ENCODE peak calls at places on chromosomes 12 and 14, in nine cellular contexts. N, K, F, M, H, I, X, Y and S are unnamed samples.

GRCh38 chr12:47686645-47687240 is 19.1 kb downstream of the RPAP3 start:
- DNase-seq in N (peak), K (peak), F (peak), M (no peak), H (no peak), I (no peak), X (no peak), Y (peak), S (no peak)

GRCh38 chr14:52862652-52863338 is 71.4 kb upstream of the GNPNAT1 start:
- DNase-seq in N (peak), K (peak), F (no peak), M (no peak), H (no peak), I (no peak), X (no peak), Y (no peak), S (no peak)

GRCh38 chr12:72872488-72872887 is 600.3 kb downstream of the TRHDE start:
- DNase-seq in N (no peak), K (no peak), F (peak), M (no peak), H (no peak), I (no peak), X (no peak), Y (no peak), S (no peak)

GRCh38 chr12:49348781-49349180 is 2.1 kb downstream of the DNAJC22 start:
- DNase-seq in N (no peak), K (no peak), F (no peak), M (no peak), H (no peak), I (no peak), X (no peak), Y (no peak), S (no peak)

GRCh38 chr12:118981285-118982201 is at the start of gene SRRM4:
- DNase-seq in N (no peak), K (no peak), F (peak), M (no peak), H (peak), I (peak), X (peak), Y (peak), S (no peak)

GRCh38 chr14:96586056-96586455 is 83.9 kb downstream of the PAPOLA start:
- DNase-seq in N (no peak), K (no peak), F (no peak), M (no peak), H (no peak), I (no peak), X (no peak), Y (no peak), S (no peak)

GRCh38 chr12:122961551-122962329 is 4.5 kb downstream of the ABCB9 start:
- DNase-seq in N (no peak), K (no peak), F (peak), M (no peak), H (no peak), I (no peak), X (no peak), Y (peak), S (no peak)

GRCh38 chr12:71556881-71557280 is 106.8 kb downstream of the ZFC3H1 start:
- DNase-seq in N (peak), K (peak), F (no peak), M (no peak), H (no peak), I (no peak), X (no peak), Y (peak), S (no peak)

GRCh38 chr14:106694638-106695393 is 1168.4 kb downstream of the TMEM121 start:
- DNase-seq in N (no peak), K (no peak), F (no peak), M (peak), H (no peak), I (no peak), X (peak), Y (no peak), S (peak)

GRCh38 chr14:62002636-62003035 is 240.4 kb downstream of the SNAPC1 start:
- DNase-seq in N (no peak), K (no peak), F (no peak), M (no peak), H (no peak), I (no peak), X (no peak), Y (no peak), S (no peak)

GRCh38 chr12:127306604-127307215 is 960.3 kb upstream of the TMEM132C start:
- DNase-seq in N (no peak), K (peak), F (no peak), M (no peak), H (no peak), I (no peak), X (no peak), Y (no peak), S (no peak)

GRCh38 chr12:96171905-96172304 is 22.3 kb upstream of the ELK3 start:
- DNase-seq in N (no peak), K (no peak), F (no peak), M (no peak), H (no peak), I (no peak), X (no peak), Y (no peak), S (no peak)

GRCh38 chr14:63787995-63788946 is 60.4 kb upstream of the SGPP1 start:
- DNase-seq in N (no peak), K (no peak), F (no peak), M (no peak), H (no peak), I (no peak), X (no peak), Y (peak), S (no peak)

GRCh38 chr12:51293693-51294092 is 23.5 kb upstream of the SMAGP start:
- DNase-seq in N (no peak), K (no peak), F (no peak), M (no peak), H (no peak), I (no peak), X (no peak), Y (no peak), S (no peak)

GRCh38 chr12:12048266-12048665 is 22.5 kb upstream of the BCL2L14 start:
- DNase-seq in N (no peak), K (no peak), F (no peak), M (no peak), H (no peak), I (no peak), X (no peak), Y (no peak), S (no peak)

GRCh38 chr12:121494093-121494787 is 86.6 kb downstream of the KDM2B start:
- DNase-seq in N (no peak), K (peak), F (no peak), M (peak), H (no peak), I (no peak), X (no peak), Y (peak), S (peak)

GRCh38 chr14:103243764-103244737 is 90.0 kb upstream of the EIF5 start:
- DNase-seq in N (no peak), K (no peak), F (no peak), M (no peak), H (no peak), I (no peak), X (no peak), Y (no peak), S (no peak)

GRCh38 chr12:15963271-15963670 is 52.1 kb downstream of the DERA start:
- DNase-seq in N (no peak), K (no peak), F (no peak), M (no peak), H (no peak), I (no peak), X (no peak), Y (no peak), S (no peak)

GRCh38 chr12:93846936-93847516 is 169.9 kb downstream of the CRADD start:
- DNase-seq in N (no peak), K (no peak), F (no peak), M (no peak), H (no peak), I (no peak), X (no peak), Y (no peak), S (no peak)

GRCh38 chr12:91579516-91580263 is 397.1 kb upstream of the DCN start:
- DNase-seq in N (no peak), K (no peak), F (no peak), M (no peak), H (no peak), I (no peak), X (no peak), Y (no peak), S (no peak)

GRCh38 chr12:75684678-75685620 is 173.5 kb upstream of the KRR1 start:
- DNase-seq in N (peak), K (peak), F (no peak), M (no peak), H (no peak), I (no peak), X (no peak), Y (no peak), S (no peak)

GRCh38 chr12:97941686-97942354 is 479.2 kb downstream of the RMST start:
- DNase-seq in N (no peak), K (no peak), F (no peak), M (no peak), H (no peak), I (no peak), X (no peak), Y (no peak), S (no peak)

GRCh38 chr12:27525373-27525772 is 1.4 kb downstream of the PPFIBP1 start:
- DNase-seq in N (no peak), K (peak), F (no peak), M (no peak), H (no peak), I (no peak), X (no peak), Y (peak), S (no peak)